ENCODE peak calls at places on chromosomes 11 and 22, in nine cellular contexts. M is prostate gland, N is HCT116, H is endothelial cell of umbilical vein, F is vagina, P is Panc1, D is spleen, E is transverse colon, O is H1. A is an unnamed sample.

GRCh38 chr22:45462034-45462655 is 40.5 kb upstream of the FBLN1 start:
- DNase-seq in P (no peak), O (no peak), N (no peak), M (no peak), F (no peak), D (no peak), H (no peak), E (no peak), A (no peak)

GRCh38 chr22:43166132-43166930 is 15.0 kb downstream of the TSPO start:
- DNase-seq in P (no peak), M (no peak), E (no peak), H (no peak), D (no peak), F (no peak), O (no peak), N (no peak), A (no peak)

GRCh38 chr11:59182457-59183151 is 10.7 kb downstream of the DTX4 start:
- DNase-seq in D (no peak), F (no peak), P (no peak), N (no peak), O (peak), E (peak), M (no peak), H (no peak), A (no peak)

GRCh38 chr11:45000918-45001317 is 50.2 kb upstream of the TP53I11 start:
- DNase-seq in F (no peak), N (no peak), M (no peak), P (no peak), E (no peak), O (peak), D (no peak), H (no peak), A (peak)

GRCh38 chr11:66856496-66857233 is at the start of gene LRFN4:
- DNase-seq in O (no peak), N (no peak), P (no peak), E (peak), H (no peak), D (peak), F (no peak), M (no peak), A (no peak)

GRCh38 chr11:44366741-44367140 is 56.8 kb upstream of the ALX4 start:
- DNase-seq in E (no peak), F (no peak), H (no peak), O (no peak), N (no peak), M (no peak), P (no peak), D (no peak), A (no peak)

GRCh38 chr11:77568306-77568705 is 21.4 kb upstream of the AQP11 start:
- DNase-seq in O (no peak), D (no peak), F (no peak), N (no peak), E (no peak), M (no peak), H (no peak), P (no peak), A (no peak)

GRCh38 chr11:2769409-2769778 is 69.6 kb upstream of the KCNQ1OT1 start:
- DNase-seq in D (no peak), P (no peak), N (no peak), E (no peak), O (peak), H (no peak), F (no peak), M (no peak), A (peak)

GRCh38 chr11:116730568-116730967 is 42.2 kb downstream of the BUD13 start:
- DNase-seq in H (no peak), E (no peak), P (no peak), O (no peak), D (peak), M (no peak), N (no peak), F (no peak), A (peak)

GRCh38 chr11:25734592-25735211 is 597.2 kb upstream of the ANO3 start:
- DNase-seq in N (no peak), O (no peak), P (no peak), F (no peak), D (no peak), M (no peak), E (no peak), H (no peak), A (no peak)

GRCh38 chr11:103433976-103434375 is 324.8 kb downstream of the DYNC2H1 start:
- DNase-seq in E (no peak), M (no peak), H (peak), N (no peak), D (no peak), O (no peak), P (no peak), F (no peak), A (no peak)

GRCh38 chr11:122601131-122602125 is 54.1 kb upstream of the UBASH3B start:
- DNase-seq in H (no peak), F (no peak), N (no peak), P (no peak), O (no peak), E (no peak), D (no peak), M (no peak), A (no peak)

GRCh38 chr22:44881624-44882023 is 128.2 kb downstream of the PHF21B start:
- DNase-seq in N (no peak), M (no peak), P (no peak), D (peak), F (no peak), O (no peak), H (no peak), E (no peak), A (peak)

GRCh38 chr11:36187618-36188017 is 101.6 kb downstream of the COMMD9 start:
- DNase-seq in O (no peak), H (no peak), N (no peak), E (no peak), D (no peak), P (no peak), M (no peak), F (no peak), A (no peak)

GRCh38 chr11:75198278-75198948 is 42.2 kb upstream of the TPBGL start:
- DNase-seq in D (no peak), F (no peak), M (peak), H (no peak), O (no peak), N (no peak), P (no peak), E (no peak), A (no peak)

GRCh38 chr22:48021946-48022345 is 1259.5 kb downstream of the TBC1D22A start:
- DNase-seq in E (no peak), O (no peak), P (no peak), H (no peak), N (no peak), F (no peak), D (no peak), M (no peak), A (no peak)

GRCh38 chr11:16297332-16297731 is 59.0 kb downstream of the SOX6 start:
- DNase-seq in P (no peak), D (no peak), E (no peak), H (no peak), N (no peak), F (no peak), M (no peak), O (no peak), A (no peak)

GRCh38 chr11:2988361-2988762 is 3.8 kb downstream of the NAP1L4 start:
- DNase-seq in O (no peak), D (no peak), N (no peak), F (no peak), M (no peak), H (peak), P (no peak), E (no peak), A (no peak)

GRCh38 chr11:127677813-127678212 is 677.2 kb upstream of the KIRREL3 start:
- DNase-seq in D (no peak), M (no peak), H (no peak), P (no peak), F (no peak), O (no peak), N (no peak), E (no peak), A (no peak)

GRCh38 chr11:79219186-79220045 is 221.4 kb downstream of the TENM4 start:
- DNase-seq in E (no peak), O (no peak), M (no peak), D (no peak), F (no peak), P (no peak), N (no peak), H (no peak), A (no peak)

GRCh38 chr11:92980291-92980690 is 10.8 kb downstream of the MTNR1B start:
- DNase-seq in D (no peak), O (no peak), H (no peak), M (no peak), F (no peak), N (no peak), E (no peak), P (no peak), A (no peak)

GRCh38 chr11:71139516-71140205 is 112.7 kb downstream of the SHANK2 start:
- DNase-seq in E (no peak), D (peak), H (no peak), F (no peak), O (no peak), M (peak), N (no peak), P (no peak), A (peak)
- TF ChIP-seq CTCF in E (no peak), D (no peak), H (no peak), F (no peak), O (no peak), M (no peak), N (no peak), P (no peak), A (no peak)

GRCh38 chr11:1654388-1655167 is 25.0 kb downstream of the KRTAP5-5 start:
- DNase-seq in D (peak), E (no peak), N (no peak), F (no peak), H (peak), M (no peak), P (no peak), O (no peak), A (peak)
- TF ChIP-seq POLR2AphosphoS5 in D (peak), E (no peak), N (no peak), F (no peak), H (peak), M (no peak), P (no peak), O (no peak), A (no peak)

GRCh38 chr11:73760680-73761402 is at the start of gene RAB6A:
- DNase-seq in H (peak), M (peak), O (peak), P (peak), E (peak), D (peak), N (peak), F (peak), A (peak)
- TF ChIP-seq CTCF in H (peak), M (peak), O (peak), P (no peak), E (peak), D (peak), N (no peak), F (peak), A (peak)

GRCh38 chr11:12099132-12099873 is 11.1 kb upstream of the MICAL2 start:
- DNase-seq in D (no peak), M (no peak), F (no peak), E (no peak), N (no peak), O (no peak), H (no peak), P (no peak), A (no peak)

GRCh38 chr11:12100429-12100828 is 10.0 kb upstream of the MICAL2 start:
- DNase-seq in E (peak), P (no peak), O (no peak), M (no peak), D (no peak), F (no peak), N (no peak), H (no peak), A (peak)

GRCh38 chr11:12101318-12101717 is 9.1 kb upstream of the MICAL2 start:
- DNase-seq in P (no peak), H (no peak), M (no peak), F (no peak), O (no peak), N (no peak), D (no peak), E (no peak), A (no peak)

GRCh38 chr11:12102588-12103410 is 7.6 kb upstream of the MICAL2 start:
- DNase-seq in M (no peak), P (no peak), D (no peak), F (no peak), N (no peak), H (no peak), O (no peak), E (no peak), A (no peak)

DNA sequence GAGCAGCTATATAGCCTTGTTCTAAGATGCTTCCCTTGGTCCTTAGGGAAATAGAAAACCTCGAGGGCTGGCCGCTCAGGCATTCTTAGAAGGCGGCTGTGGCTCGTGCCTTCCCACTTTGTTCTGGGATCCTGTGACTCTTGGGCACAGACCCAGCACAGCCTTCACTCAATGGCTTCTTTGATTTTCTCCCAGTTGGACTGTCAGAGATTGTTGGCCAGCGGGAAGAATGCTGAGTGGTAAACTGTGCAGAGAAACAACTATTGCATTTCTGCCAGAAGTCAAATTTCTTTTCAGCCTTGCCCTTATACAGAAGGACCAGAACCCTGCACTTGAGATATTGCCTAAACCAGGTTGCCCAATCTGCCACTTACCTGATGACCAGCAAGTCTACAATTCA is 9.5 kb upstream of the MICAL2 start:
- DNase-seq in M (no peak), D (no peak), P (no peak), F (no peak), H (no peak), E (no peak), N (no peak), O (no peak), A (no peak)
- TF ChIP-seq POLR2AphosphoS5 in M (peak), D (no peak), P (no peak), F (no peak), H (no peak), E (no peak), N (no peak), O (no peak), A (no peak)

DNA sequence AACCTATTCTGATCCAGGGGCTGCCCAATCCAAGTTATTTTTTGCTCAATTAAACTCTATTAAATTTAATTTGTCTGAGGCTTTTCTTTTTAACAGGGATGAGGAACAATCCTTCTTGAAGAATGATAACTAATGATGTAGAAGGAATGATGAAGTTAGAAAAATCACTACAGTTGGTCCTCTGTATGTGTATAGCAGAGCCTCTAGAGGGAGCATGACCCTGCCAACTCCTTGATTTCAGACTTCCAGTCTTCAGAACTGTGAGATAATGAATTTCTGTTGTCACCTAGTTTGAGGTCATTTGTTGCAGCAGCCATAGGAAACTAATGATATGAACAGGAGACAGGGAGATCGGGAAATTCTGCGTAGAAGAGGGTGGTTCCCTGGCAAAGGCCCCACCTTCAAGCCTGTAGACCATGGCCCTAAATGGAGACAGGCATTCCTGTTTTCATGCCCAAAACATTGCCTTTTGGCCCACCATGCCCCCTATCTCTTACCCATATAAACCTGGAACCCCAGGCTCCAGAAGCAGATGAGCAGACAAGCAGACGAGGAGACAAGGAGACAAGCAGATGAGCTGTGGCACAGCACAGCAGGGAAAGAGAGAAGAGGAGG is 7.7 kb upstream of the QSER1 start:
- DNase-seq in P (no peak), E (no peak), D (no peak), N (no peak), O (no peak), H (peak), M (no peak), F (no peak), A (no peak)
- TF ChIP-seq CTCF in P (peak), E (peak), D (no peak), N (peak), O (no peak), H (peak), M (no peak), F (no peak), A (peak)

GRCh38 chr22:19788661-19789225 is 28.2 kb downstream of the TBX1 start:
- DNase-seq in F (no peak), P (no peak), H (no peak), D (peak), M (no peak), E (no peak), N (no peak), O (no peak), A (no peak)
- TF ChIP-seq POLR2AphosphoS5 in F (no peak), P (no peak), H (no peak), D (no peak), M (no peak), E (no peak), N (no peak), O (no peak), A (no peak)

GRCh38 chr11:57567512-57568329 is at the start of gene UBE2L6:
- DNase-seq in F (no peak), N (no peak), M (peak), O (peak), P (no peak), H (no peak), E (peak), D (peak), A (peak)
- TF ChIP-seq CTCF in F (no peak), N (no peak), M (peak), O (peak), P (no peak), H (peak), E (no peak), D (peak), A (no peak)